ENCODE peak calls at places on chromosome 14, in six cellular contexts. K is endothelial cell, Y is AG04449, A is cardiac muscle cell, N is HFFc6, U is psoas muscle. B is an unnamed sample.

GRCh38 chr14:68291820-68292219 is 472.2 kb downstream of the RAD51B start:
- DNase-seq in U (no peak), K (no peak), N (no peak), A (peak), Y (no peak), B (no peak)

GRCh38 chr14:22231022-22231421 is 358.0 kb downstream of the DAD1 start:
- DNase-seq in U (no peak), Y (no peak), K (no peak), N (no peak), A (no peak), B (no peak)

GRCh38 chr14:89185919-89186849 is 230.8 kb downstream of the FOXN3 start:
- DNase-seq in A (peak), K (no peak), U (no peak), Y (peak), N (peak), B (peak)

GRCh38 chr14:65361920-65362319 is 50.6 kb upstream of the FUT8 start:
- DNase-seq in N (no peak), K (no peak), Y (peak), A (peak), U (peak), B (peak)

GRCh38 chr14:34699873-34700621 is 14.3 kb downstream of the CFL2 start:
- DNase-seq in U (no peak), N (peak), A (no peak), K (no peak), Y (no peak), B (peak)

GRCh38 chr14:100547633-100548294 is 39.5 kb downstream of the BEGAIN start:
- DNase-seq in Y (no peak), A (no peak), N (peak), U (peak), K (no peak), B (no peak)

GRCh38 chr14:78721756-78722455 is 551.7 kb downstream of the NRXN3 start:
- DNase-seq in Y (no peak), U (no peak), K (no peak), N (no peak), A (no peak), B (no peak)

GRCh38 chr14:41280745-41281144 is 325.9 kb upstream of the LRFN5 start:
- DNase-seq in Y (no peak), A (peak), N (no peak), K (peak), U (no peak), B (no peak)

GRCh38 chr14:59465570-59466150 is 480 bp upstream of the GPR135 start:
- DNase-seq in N (no peak), U (no peak), Y (no peak), K (no peak), A (no peak), B (no peak)

GRCh38 chr14:73757876-73758391 is 43.8 kb upstream of the PNMA1 start:
- DNase-seq in Y (no peak), N (no peak), A (no peak), U (no peak), K (no peak), B (no peak)

GRCh38 chr14:82113710-82114109 is 580.1 kb upstream of the SEL1L start:
- DNase-seq in U (no peak), N (no peak), K (no peak), Y (no peak), A (no peak), B (no peak)

GRCh38 chr14:31449971-31450610 is 7.2 kb downstream of the DTD2 start:
- DNase-seq in N (peak), U (no peak), Y (no peak), A (no peak), K (no peak), B (no peak)

GRCh38 chr14:94598816-94599655 is 13.2 kb upstream of the SERPINA3 start:
- DNase-seq in A (no peak), N (peak), Y (peak), K (no peak), U (peak), B (peak)

GRCh38 chr14:100451264-100451663 is 128.1 kb downstream of the SLC25A47 start:
- DNase-seq in N (no peak), U (no peak), A (no peak), Y (no peak), K (no peak), B (no peak)

GRCh38 chr14:105477659-105478623 is 3.3 kb downstream of the CRIP2 start:
- DNase-seq in U (no peak), K (peak), Y (no peak), A (no peak), N (no peak), B (no peak)

GRCh38 chr14:95478309-95478708 is 38.1 kb downstream of the SYNE3 start:
- DNase-seq in U (no peak), A (no peak), Y (no peak), K (no peak), N (no peak), B (no peak)

GRCh38 chr14:65997350-65997749 is 488.8 kb upstream of the CCDC196 start:
- DNase-seq in U (no peak), A (no peak), Y (no peak), K (no peak), N (no peak), B (no peak)

GRCh38 chr14:99277534-99277933 is 5.5 kb upstream of the BCL11B start:
- DNase-seq in A (no peak), Y (no peak), K (no peak), N (no peak), U (no peak), B (no peak)

GRCh38 chr14:102363182-102363952 is 626 bp downstream of the TECPR2 start:
- DNase-seq in K (no peak), Y (no peak), U (peak), N (peak), A (no peak), B (no peak)

GRCh38 chr14:73744874-73745529 is 30.8 kb upstream of the PNMA1 start:
- DNase-seq in A (no peak), U (no peak), N (no peak), K (no peak), Y (no peak), B (no peak)

GRCh38 chr14:61296151-61296550 is 15.0 kb upstream of the TMEM30B start:
- DNase-seq in N (no peak), U (no peak), Y (no peak), K (no peak), A (no peak), B (no peak)

GRCh38 chr14:61297581-61297980 is 16.4 kb upstream of the TMEM30B start:
- DNase-seq in K (no peak), A (no peak), Y (no peak), N (no peak), U (no peak), B (no peak)

GRCh38 chr14:61298834-61299233 is 17.7 kb upstream of the TMEM30B start:
- DNase-seq in N (no peak), A (no peak), U (no peak), K (no peak), Y (no peak), B (no peak)

GRCh38 chr14:61300209-61300608 is 19.1 kb upstream of the TMEM30B start:
- DNase-seq in N (no peak), Y (no peak), A (no peak), U (no peak), K (no peak), B (no peak)

GRCh38 chr14:61296707-61297502 is 15.8 kb upstream of the TMEM30B start:
- DNase-seq in N (peak), U (no peak), K (no peak), Y (peak), A (peak), B (no peak)
- TF ChIP-seq CTCF in N (peak), U (peak), K (no peak), Y (peak), A (peak), B (peak)

GRCh38 chr14:47039336-47039735 is 387.8 kb upstream of the RPL10L start:
- DNase-seq in A (peak), K (no peak), N (no peak), U (no peak), Y (no peak), B (no peak)

GRCh38 chr14:47044841-47045240 is 393.3 kb upstream of the RPL10L start:
- DNase-seq in N (no peak), A (peak), U (no peak), K (peak), Y (no peak), B (no peak)

DNA sequence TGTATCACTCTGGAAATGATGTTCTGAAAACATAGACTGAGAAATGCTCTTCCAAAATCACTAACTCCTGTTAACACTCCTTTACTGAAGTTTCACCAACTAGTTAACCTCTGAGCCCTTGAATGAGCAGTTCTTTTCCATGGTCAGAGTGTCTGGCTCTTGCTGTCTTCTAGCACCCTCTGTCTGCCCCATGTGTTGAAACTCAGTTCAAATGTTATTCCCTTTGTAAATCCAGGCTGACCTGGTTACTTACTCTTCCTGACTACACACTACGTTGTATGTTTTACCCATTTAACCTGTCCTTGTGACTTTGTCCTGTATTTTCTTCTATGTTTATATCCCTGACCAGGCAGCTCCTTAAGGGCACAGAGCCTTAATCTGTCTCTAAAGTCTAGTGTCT is 388.9 kb upstream of the RPL10L start:
- DNase-seq in A (peak), Y (no peak), K (peak), U (no peak), N (no peak), B (no peak)
- TF ChIP-seq CTCF in A (no peak), Y (no peak), K (no peak), U (no peak), N (no peak), B (no peak)

GRCh38 chr14:55377236-55377635 is 34.4 kb downstream of the ATG14 start:
- DNase-seq in A (no peak), U (no peak), K (no peak), Y (no peak), N (no peak), B (no peak)
- TF ChIP-seq CTCF in A (no peak), U (no peak), K (no peak), Y (no peak), N (peak), B (no peak)

GRCh38 chr14:56716705-56717104 is 93.6 kb downstream of the OTX2 start:
- DNase-seq in K (no peak), N (no peak), Y (no peak), A (no peak), U (no peak), B (no peak)

GRCh38 chr14:56720703-56721426 is 89.4 kb downstream of the OTX2 start:
- DNase-seq in K (no peak), A (no peak), N (no peak), U (no peak), Y (no peak), B (no peak)

GRCh38 chr14:56718312-56718711 is 92.0 kb downstream of the OTX2 start:
- DNase-seq in U (no peak), A (no peak), N (no peak), K (no peak), Y (no peak), B (no peak)

DNA sequence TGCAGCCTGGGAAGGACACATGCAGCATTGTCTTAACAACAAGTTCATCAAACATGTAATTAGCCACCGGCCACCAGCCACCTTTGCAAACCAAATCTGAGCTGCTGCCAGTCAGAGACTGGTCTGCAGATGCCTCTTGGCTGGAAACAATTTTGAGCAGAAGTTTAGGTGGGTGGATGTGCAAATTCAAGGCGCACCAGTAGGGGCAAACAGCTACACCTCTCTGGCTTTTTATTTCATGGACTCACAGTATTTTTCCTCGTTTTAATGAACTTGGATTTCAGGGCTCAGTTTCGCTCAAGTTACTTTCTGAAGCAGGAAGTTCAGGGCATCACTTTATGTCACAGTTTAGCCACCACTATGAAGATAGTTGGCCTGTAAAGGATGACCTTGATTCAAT is 94.3 kb downstream of the OTX2 start:
- DNase-seq in N (no peak), A (no peak), U (no peak), Y (no peak), K (no peak), B (no peak)
- TF ChIP-seq CTCF in N (no peak), A (no peak), U (no peak), Y (no peak), K (no peak), B (no peak)

GRCh38 chr14:24098927-24099813 is 5.1 kb downstream of the PCK2 start:
- DNase-seq in K (no peak), N (no peak), A (no peak), U (no peak), Y (no peak), B (no peak)
- TF ChIP-seq CTCF in K (no peak), N (no peak), A (no peak), U (no peak), Y (no peak), B (no peak)

GRCh38 chr14:69811227-69811867 is 14.3 kb upstream of the SLC10A1 start:
- DNase-seq in U (no peak), N (no peak), Y (no peak), K (no peak), A (no peak), B (no peak)

GRCh38 chr14:69811868-69812252 is 14.8 kb upstream of the SLC10A1 start:
- DNase-seq in N (no peak), Y (no peak), K (no peak), A (no peak), U (no peak), B (no peak)

GRCh38 chr14:69815556-69815955 is 18.5 kb upstream of the SLC10A1 start:
- DNase-seq in K (no peak), N (no peak), Y (no peak), U (no peak), A (no peak), B (no peak)

GRCh38 chr14:69814397-69814796 is 17.4 kb upstream of the SLC10A1 start:
- DNase-seq in K (no peak), U (no peak), A (no peak), Y (no peak), N (no peak), B (no peak)

DNA sequence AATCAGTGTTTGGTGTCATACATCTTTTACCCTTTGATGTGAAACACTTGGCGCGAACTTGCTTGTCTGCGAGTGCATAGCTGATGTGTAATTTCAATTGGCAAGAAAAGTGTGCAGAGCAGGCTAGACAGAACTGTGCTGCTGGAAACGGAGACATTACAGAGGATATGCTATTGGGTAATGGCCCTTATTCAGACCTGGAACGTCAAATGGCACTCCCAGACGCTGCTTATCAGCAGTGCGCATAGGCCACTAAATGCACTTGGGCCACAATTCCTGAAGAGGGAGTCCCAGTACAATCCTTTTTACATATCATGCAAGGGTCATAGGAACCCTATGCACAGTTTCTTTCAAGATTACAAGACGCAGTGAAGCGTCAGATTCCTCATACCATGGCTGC is 15.7 kb upstream of the SLC10A1 start:
- DNase-seq in U (no peak), Y (no peak), A (no peak), K (no peak), N (no peak), B (no peak)
- TF ChIP-seq CTCF in U (no peak), Y (no peak), A (no peak), K (no peak), N (no peak), B (no peak)

DNA sequence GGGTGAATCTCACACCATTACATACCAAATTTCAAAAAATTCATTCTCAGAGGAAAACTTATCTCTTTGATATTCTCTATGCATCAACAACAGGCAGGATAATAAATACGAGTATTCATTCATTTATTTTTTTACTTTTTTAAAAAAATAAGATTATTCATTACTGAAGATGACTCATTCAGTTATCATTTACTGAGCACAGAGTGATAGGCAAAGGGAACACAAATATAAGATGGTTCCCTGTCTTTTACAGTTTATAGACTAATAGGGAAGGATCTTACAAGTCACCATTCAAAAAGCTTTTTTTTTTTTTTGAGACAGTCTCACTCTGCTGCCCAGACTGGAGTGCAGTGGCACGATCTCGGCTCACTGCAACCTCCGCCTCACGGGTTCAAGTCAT is 5.0 kb upstream of the PABPN1 start:
- DNase-seq in U (no peak), A (no peak), K (no peak), Y (no peak), N (no peak), B (no peak)
- TF ChIP-seq CTCF in U (no peak), A (no peak), K (no peak), Y (no peak), N (no peak), B (no peak)

B was measured in AG09319.